ENCODE peak calls at places on chromosomes 1 and 21, in nine cellular contexts. V, O, W, J, K, R, S, A and I are unnamed samples.

GRCh38 chr1:168734946-168735345 is 5.9 kb upstream of the DPT start:
- DNase-seq in V (no peak), O (no peak), W (no peak), J (peak; percentile 13), K (no peak), R (no peak), S (no peak), A (no peak), I (no peak)

GRCh38 chr21:37146320-37147225 is 73.5 kb downstream of the TTC3 start:
- DNase-seq in V (no peak), O (no peak), W (no peak), J (no peak), K (peak; percentile 45), R (no peak), S (no peak), A (no peak), I (no peak)

GRCh38 chr1:220300442-220301121 is 28.3 kb upstream of the RAB3GAP2 start:
- DNase-seq in V (peak; percentile 37), O (no peak), W (peak; percentile 79), J (peak; percentile 50), K (peak; percentile 98), R (peak; percentile 93), S (peak; percentile 39), A (peak; percentile 48), I (peak; percentile 37)

GRCh38 chr1:30688920-30689794 is 34.2 kb downstream of the MATN1 start:
- DNase-seq in V (no peak), O (no peak), W (no peak), J (no peak), K (no peak), R (no peak), S (peak; percentile 44), A (peak; percentile 69), I (no peak)

GRCh38 chr21:36134820-36135390 is at the start of gene CBR3:
- DNase-seq in V (no peak), O (no peak), W (no peak), J (peak; percentile 34), K (peak; percentile 36), R (peak; percentile 77), S (peak; percentile 48), A (peak; percentile 74), I (peak; percentile 54)

GRCh38 chr1:54971317-54971791 is 9.1 kb upstream of the TMEM61 start:
- DNase-seq in V (no peak), O (peak; percentile 54), W (no peak), J (no peak), K (no peak), R (peak; percentile 43), S (no peak), A (no peak), I (no peak)

GRCh38 chr1:17212487-17213121 is 7.7 kb downstream of the PADI1 start:
- DNase-seq in V (peak; percentile 79), O (no peak), W (peak; percentile 19), J (no peak), K (peak; percentile 83), R (peak; percentile 85), S (peak; percentile 43), A (peak; percentile 47), I (no peak)

GRCh38 chr1:153343811-153344717 is 4.6 kb downstream of the PGLYRP4 start:
- DNase-seq in V (no peak), O (no peak), W (no peak), J (no peak), K (no peak), R (no peak), S (no peak), A (no peak), I (no peak)

GRCh38 chr1:32753532-32754281 is 51.1 kb upstream of the SYNC start:
- DNase-seq in V (peak; percentile 88), O (no peak), W (no peak), J (no peak), K (peak; percentile 47), R (peak; percentile 79), S (peak; percentile 98), A (peak; percentile 100), I (no peak)

GRCh38 chr1:4713669-4714068 is 59.3 kb downstream of the AJAP1 start:
- DNase-seq in V (no peak), O (no peak), W (no peak), J (no peak), K (no peak), R (no peak), S (no peak), A (no peak), I (no peak)

GRCh38 chr1:200867018-200867811 is 5.6 kb upstream of the GPR25 start:
- DNase-seq in V (no peak), O (no peak), W (no peak), J (no peak), K (no peak), R (peak; percentile 39), S (no peak), A (no peak), I (no peak)

GRCh38 chr1:27307851-27308598 is 13.9 kb upstream of the TMEM222 start:
- DNase-seq in V (no peak), O (no peak), W (no peak), J (no peak), K (no peak), R (no peak), S (peak; percentile 39), A (no peak), I (no peak)

GRCh38 chr1:63975447-63975846 is 201.6 kb downstream of the ROR1 start:
- DNase-seq in V (no peak), O (no peak), W (no peak), J (no peak), K (no peak), R (no peak), S (no peak), A (no peak), I (no peak)

GRCh38 chr1:39692152-39693064 is 1.2 kb upstream of the HPCAL4 start:
- DNase-seq in V (no peak), O (no peak), W (no peak), J (no peak), K (no peak), R (peak; percentile 12), S (peak; percentile 70), A (peak; percentile 76), I (no peak)
- TF ChIP-seq CTCF in V (no peak), O (no peak), W (no peak), J (no peak), K (no peak), R (no peak), S (no peak), A (no peak), I (no peak)

DNA sequence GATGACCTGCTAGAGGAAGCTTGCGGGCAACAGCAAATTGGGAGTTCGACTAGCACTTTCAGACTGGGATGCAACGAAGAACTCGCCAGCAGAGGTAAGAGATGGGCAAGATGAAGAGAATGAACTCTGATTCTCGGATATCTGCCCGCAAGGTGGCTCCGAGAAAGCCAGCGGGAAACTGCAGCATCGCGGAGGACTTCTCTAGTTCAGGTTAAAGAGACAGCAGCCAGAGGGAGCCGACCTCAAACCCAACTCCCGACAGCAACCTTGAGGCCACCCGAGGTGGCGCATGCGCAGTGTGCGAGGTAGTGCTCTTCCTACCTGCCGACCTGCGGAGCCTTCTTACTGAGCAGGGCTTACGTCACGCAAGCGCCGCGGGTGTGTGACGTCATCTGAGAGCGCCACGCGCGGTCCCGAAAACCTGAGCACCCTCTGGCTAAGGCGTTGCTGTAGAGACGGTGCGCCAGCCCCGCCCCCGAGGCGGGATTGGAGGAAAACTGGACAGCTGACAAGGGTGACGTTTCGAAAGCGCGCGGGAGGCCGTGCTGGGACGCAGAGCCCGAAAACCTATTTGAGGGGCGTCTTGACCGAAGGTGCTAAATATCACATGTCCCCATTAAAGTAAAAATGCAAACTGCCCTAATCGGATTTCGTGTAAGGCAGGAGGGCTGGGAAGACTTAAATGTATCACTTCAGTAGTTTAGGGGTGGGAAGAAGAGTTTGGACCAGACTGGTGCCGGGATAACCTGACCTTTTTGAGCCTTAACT is 110.5 kb upstream of the SLC25A33 start:
- DNase-seq in V (peak; percentile 98), O (peak; percentile 99), W (peak; percentile 98), J (peak; percentile 99), K (peak; percentile 99), R (peak; percentile 100), S (peak; percentile 99), A (peak; percentile 96), I (peak; percentile 98)
- TF ChIP-seq CTCF in V (no peak), O (no peak), W (peak; percentile 13), J (peak; percentile 13), K (peak; percentile 3), R (no peak), S (peak; percentile 29), A (peak; percentile 19), I (no peak)

GRCh38 chr1:195328681-195329080 is 1279.6 kb downstream of the KCNT2 start:
- DNase-seq in V (no peak), O (no peak), W (no peak), J (no peak), K (no peak), R (no peak), S (no peak), A (no peak), I (no peak)

GRCh38 chr1:195325181-195325580 is 1283.1 kb downstream of the KCNT2 start:
- DNase-seq in V (no peak), O (no peak), W (no peak), J (no peak), K (no peak), R (no peak), S (no peak), A (no peak), I (no peak)

GRCh38 chr1:195327361-195327760 is 1280.9 kb downstream of the KCNT2 start:
- DNase-seq in V (no peak), O (no peak), W (no peak), J (no peak), K (no peak), R (no peak), S (no peak), A (no peak), I (no peak)

GRCh38 chr1:195326325-195326724 is 1281.9 kb downstream of the KCNT2 start:
- DNase-seq in V (no peak), O (no peak), W (no peak), J (no peak), K (no peak), R (no peak), S (no peak), A (no peak), I (no peak)

GRCh38 chr1:195328102-195328501 is 1280.1 kb downstream of the KCNT2 start:
- DNase-seq in V (no peak), O (no peak), W (no peak), J (no peak), K (no peak), R (peak; percentile 4), S (no peak), A (no peak), I (no peak)
- TF ChIP-seq CTCF in V (no peak), O (no peak), W (no peak), J (no peak), K (no peak), R (no peak), S (no peak), A (no peak), I (no peak)

GRCh38 chr1:13675222-13675621 is 24.8 kb upstream of the PRDM2 start:
- DNase-seq in V (no peak), O (no peak), W (no peak), J (no peak), K (no peak), R (peak; percentile 46), S (no peak), A (no peak), I (no peak)

GRCh38 chr1:13677896-13678295 is 22.1 kb upstream of the PRDM2 start:
- DNase-seq in V (no peak), O (no peak), W (no peak), J (no peak), K (no peak), R (no peak), S (no peak), A (no peak), I (no peak)

DNA sequence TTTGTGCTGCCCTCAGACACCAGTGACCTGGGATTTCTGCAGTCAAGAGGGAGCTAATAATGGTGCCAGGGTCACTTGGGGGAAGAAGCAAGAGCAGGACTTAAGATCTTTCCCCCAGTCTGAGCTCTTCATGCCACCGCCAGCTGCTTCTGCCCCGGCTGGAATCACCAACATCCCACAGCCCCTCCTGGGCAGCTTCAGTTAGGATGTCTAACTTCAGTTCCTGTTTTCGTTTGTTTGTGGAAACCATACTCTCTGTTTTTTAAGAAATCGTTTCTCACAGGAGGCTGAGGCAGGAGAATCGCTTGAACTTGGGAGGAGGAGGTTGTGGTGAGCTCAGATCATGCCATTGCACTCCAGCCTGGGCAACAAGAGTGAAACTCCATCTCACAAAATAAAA is 25.6 kb upstream of the PRDM2 start:
- DNase-seq in V (no peak), O (no peak), W (no peak), J (no peak), K (no peak), R (no peak), S (no peak), A (no peak), I (no peak)
- TF ChIP-seq CTCF in V (no peak), O (no peak), W (no peak), J (no peak), K (no peak), R (no peak), S (no peak), A (no peak), I (no peak)